ENCODE peak calls at places on chromosomes 11 and 22, in five cellular contexts. One of them, this sample, is unnamed.

GRCh38 chr22:41247703-41248102 is 7.0 kb upstream of the CHADL start:
- DNase-seq in body of pancreas: no peak
- DNase-seq in CD4-positive, alpha-beta T cell: no peak
- DNase-seq in psoas muscle: no peak
- DNase-seq in CD8-positive, alpha-beta T cell: no peak
- DNase-seq in this sample: no peak

GRCh38 chr22:23608583-23608982 is 23.5 kb downstream of the DRICH1 start:
- DNase-seq in CD4-positive, alpha-beta T cell: no peak
- DNase-seq in psoas muscle: no peak
- DNase-seq in CD8-positive, alpha-beta T cell: no peak
- DNase-seq in body of pancreas: no peak
- DNase-seq in this sample: no peak

GRCh38 chr22:23225724-23226496 is 45.6 kb downstream of the BCR start:
- DNase-seq in CD8-positive, alpha-beta T cell: no peak
- DNase-seq in body of pancreas: no peak
- DNase-seq in CD4-positive, alpha-beta T cell: peak
- DNase-seq in psoas muscle: no peak
- DNase-seq in this sample: no peak

GRCh38 chr11:17221968-17222367 is 14.2 kb upstream of the PIK3C2A start:
- DNase-seq in CD4-positive, alpha-beta T cell: no peak
- DNase-seq in body of pancreas: no peak
- DNase-seq in psoas muscle: no peak
- DNase-seq in CD8-positive, alpha-beta T cell: no peak
- DNase-seq in this sample: no peak

GRCh38 chr11:876550-876949 is 33.9 kb downstream of the TSPAN4 start:
- DNase-seq in psoas muscle: peak
- DNase-seq in body of pancreas: peak
- DNase-seq in CD8-positive, alpha-beta T cell: no peak
- DNase-seq in CD4-positive, alpha-beta T cell: no peak
- DNase-seq in this sample: no peak

GRCh38 chr11:69218946-69219720 is 63.4 kb downstream of the SMIM38 start:
- DNase-seq in body of pancreas: peak
- DNase-seq in CD4-positive, alpha-beta T cell: no peak
- DNase-seq in CD8-positive, alpha-beta T cell: no peak
- DNase-seq in psoas muscle: no peak
- DNase-seq in this sample: no peak

GRCh38 chr11:59891781-59892181 is 13.2 kb downstream of the OOSP3 start:
- DNase-seq in CD4-positive, alpha-beta T cell: no peak
- DNase-seq in CD8-positive, alpha-beta T cell: no peak
- DNase-seq in body of pancreas: no peak
- DNase-seq in psoas muscle: no peak
- DNase-seq in this sample: no peak

GRCh38 chr11:6259638-6260019 is at the start of gene CCKBR:
- DNase-seq in body of pancreas: peak
- DNase-seq in psoas muscle: no peak
- DNase-seq in CD8-positive, alpha-beta T cell: no peak
- DNase-seq in CD4-positive, alpha-beta T cell: no peak
- DNase-seq in this sample: no peak

GRCh38 chr11:129705341-129705740 is 110.3 kb upstream of the TMEM45B start:
- DNase-seq in CD4-positive, alpha-beta T cell: no peak
- DNase-seq in psoas muscle: no peak
- DNase-seq in CD8-positive, alpha-beta T cell: no peak
- DNase-seq in body of pancreas: no peak
- DNase-seq in this sample: no peak

GRCh38 chr22:44158766-44159165 is 22.0 kb upstream of the PARVG start:
- DNase-seq in CD4-positive, alpha-beta T cell: no peak
- DNase-seq in psoas muscle: peak
- DNase-seq in body of pancreas: no peak
- DNase-seq in CD8-positive, alpha-beta T cell: no peak
- DNase-seq in this sample: no peak

GRCh38 chr11:63277345-63277943 is 34.0 kb upstream of the SLC22A25 start:
- DNase-seq in psoas muscle: no peak
- DNase-seq in CD8-positive, alpha-beta T cell: no peak
- DNase-seq in body of pancreas: no peak
- DNase-seq in CD4-positive, alpha-beta T cell: no peak
- DNase-seq in this sample: no peak

GRCh38 chr11:63273685-63274084 is 30.3 kb upstream of the SLC22A25 start:
- DNase-seq in CD8-positive, alpha-beta T cell: no peak
- DNase-seq in psoas muscle: no peak
- DNase-seq in CD4-positive, alpha-beta T cell: no peak
- DNase-seq in body of pancreas: no peak
- DNase-seq in this sample: no peak

GRCh38 chr11:63274776-63275175 is 31.4 kb upstream of the SLC22A25 start:
- DNase-seq in CD4-positive, alpha-beta T cell: no peak
- DNase-seq in psoas muscle: no peak
- DNase-seq in CD8-positive, alpha-beta T cell: no peak
- DNase-seq in body of pancreas: no peak
- DNase-seq in this sample: no peak
- TF ChIP-seq CTCF in CD4-positive, alpha-beta T cell: no peak
- TF ChIP-seq CTCF in psoas muscle: no peak
- TF ChIP-seq CTCF in CD8-positive, alpha-beta T cell: no peak
- TF ChIP-seq CTCF in body of pancreas: no peak
- TF ChIP-seq CTCF in this sample: no peak

GRCh38 chr11:96241351-96241841 is 101.6 kb downstream of the MAML2 start:
- DNase-seq in CD4-positive, alpha-beta T cell: no peak
- DNase-seq in CD8-positive, alpha-beta T cell: no peak
- DNase-seq in psoas muscle: no peak
- DNase-seq in body of pancreas: no peak
- DNase-seq in this sample: no peak
- TF ChIP-seq CTCF in CD4-positive, alpha-beta T cell: no peak
- TF ChIP-seq CTCF in CD8-positive, alpha-beta T cell: peak
- TF ChIP-seq CTCF in psoas muscle: no peak
- TF ChIP-seq CTCF in body of pancreas: no peak
- TF ChIP-seq CTCF in this sample: no peak

DNA sequence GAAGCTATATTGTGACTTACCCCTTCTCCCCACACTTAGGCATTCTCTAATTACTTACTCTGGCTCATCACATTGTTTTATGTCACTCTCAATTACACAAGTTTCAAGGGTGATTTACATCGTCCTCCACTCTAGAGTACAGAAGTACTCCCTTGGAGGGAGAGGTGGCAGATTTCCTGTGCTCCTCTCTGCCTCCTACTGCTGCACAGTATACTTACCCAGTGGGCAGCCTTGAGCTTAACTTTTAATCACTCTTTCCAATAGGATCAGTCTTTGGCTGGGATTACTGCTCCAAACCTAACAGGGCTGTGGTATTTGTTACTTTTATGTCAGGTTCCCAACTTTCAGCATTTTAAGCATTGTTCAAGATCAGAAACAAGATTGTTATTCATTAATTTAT is 211.5 kb downstream of the AASDHPPT start:
- DNase-seq in CD8-positive, alpha-beta T cell: no peak
- DNase-seq in CD4-positive, alpha-beta T cell: no peak
- DNase-seq in psoas muscle: no peak
- DNase-seq in body of pancreas: no peak
- DNase-seq in this sample: no peak
- TF ChIP-seq CTCF in CD8-positive, alpha-beta T cell: no peak
- TF ChIP-seq CTCF in CD4-positive, alpha-beta T cell: no peak
- TF ChIP-seq CTCF in psoas muscle: no peak
- TF ChIP-seq CTCF in body of pancreas: no peak
- TF ChIP-seq CTCF in this sample: no peak

GRCh38 chr11:66548041-66548440 is 1.3 kb downstream of the ACTN3 start:
- DNase-seq in CD4-positive, alpha-beta T cell: no peak
- DNase-seq in psoas muscle: peak
- DNase-seq in body of pancreas: no peak
- DNase-seq in CD8-positive, alpha-beta T cell: no peak
- DNase-seq in this sample: no peak

GRCh38 chr11:66547662-66548009 is 933 bp downstream of the ACTN3 start:
- DNase-seq in psoas muscle: no peak
- DNase-seq in CD4-positive, alpha-beta T cell: no peak
- DNase-seq in body of pancreas: no peak
- DNase-seq in CD8-positive, alpha-beta T cell: no peak
- DNase-seq in this sample: no peak

GRCh38 chr11:66549696-66550095 is 3.0 kb downstream of the ACTN3 start:
- DNase-seq in CD4-positive, alpha-beta T cell: no peak
- DNase-seq in body of pancreas: no peak
- DNase-seq in psoas muscle: no peak
- DNase-seq in CD8-positive, alpha-beta T cell: no peak
- DNase-seq in this sample: no peak

GRCh38 chr11:66550887-66551286 is 4.2 kb downstream of the ACTN3 start:
- DNase-seq in body of pancreas: no peak
- DNase-seq in CD8-positive, alpha-beta T cell: no peak
- DNase-seq in psoas muscle: no peak
- DNase-seq in CD4-positive, alpha-beta T cell: no peak
- DNase-seq in this sample: no peak

DNA sequence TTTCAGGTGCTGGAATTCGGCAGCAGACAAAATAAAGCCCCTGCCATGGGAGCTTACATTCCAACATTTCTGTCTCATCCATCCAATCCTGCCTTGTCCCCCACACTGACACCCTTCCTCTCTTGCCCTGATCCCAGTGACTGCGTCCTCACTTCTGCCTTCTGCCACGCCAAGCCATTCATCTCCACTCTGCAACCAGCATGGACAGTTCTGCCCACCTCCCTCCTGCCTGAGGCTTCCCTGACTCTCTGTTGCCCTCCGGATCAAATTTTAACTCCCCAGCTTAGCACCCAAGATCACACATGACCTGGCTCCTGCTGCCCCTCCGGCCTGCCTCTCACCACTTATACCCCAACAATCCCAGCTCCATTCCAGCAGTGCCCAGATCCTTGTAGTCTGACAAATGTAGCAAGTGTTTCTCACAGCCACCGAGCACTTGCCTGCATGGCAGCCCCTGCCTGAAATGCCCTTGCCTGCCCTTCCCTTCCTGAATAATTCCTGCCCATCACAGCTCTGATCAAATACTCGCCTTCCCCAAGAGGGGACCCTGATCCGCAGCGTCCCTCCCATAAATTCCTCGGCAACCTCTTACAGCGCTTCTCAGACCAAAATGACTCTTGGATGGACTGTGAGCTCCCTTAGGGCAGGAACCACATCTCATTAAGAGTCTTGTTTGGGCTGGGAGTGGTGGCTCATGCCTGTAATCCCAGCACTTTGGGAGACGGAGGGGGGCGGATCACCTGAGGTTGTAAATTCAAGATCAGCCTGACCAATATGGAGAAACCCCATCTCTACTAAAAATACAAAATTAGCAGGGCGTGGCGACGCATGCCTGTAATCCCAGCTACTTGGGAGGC is 2.3 kb downstream of the ACTN3 start:
- DNase-seq in CD4-positive, alpha-beta T cell: no peak
- DNase-seq in CD8-positive, alpha-beta T cell: no peak
- DNase-seq in psoas muscle: no peak
- DNase-seq in body of pancreas: no peak
- DNase-seq in this sample: no peak
- TF ChIP-seq CTCF in CD4-positive, alpha-beta T cell: no peak
- TF ChIP-seq CTCF in CD8-positive, alpha-beta T cell: no peak
- TF ChIP-seq CTCF in psoas muscle: no peak
- TF ChIP-seq CTCF in body of pancreas: no peak
- TF ChIP-seq CTCF in this sample: no peak

GRCh38 chr11:134271978-134272377 is 4.2 kb upstream of the GLB1L3 start:
- DNase-seq in psoas muscle: no peak
- DNase-seq in CD8-positive, alpha-beta T cell: no peak
- DNase-seq in body of pancreas: no peak
- DNase-seq in CD4-positive, alpha-beta T cell: no peak
- DNase-seq in this sample: no peak

GRCh38 chr11:134275188-134275533 is 1.0 kb upstream of the GLB1L3 start:
- DNase-seq in psoas muscle: no peak
- DNase-seq in body of pancreas: no peak
- DNase-seq in CD8-positive, alpha-beta T cell: no peak
- DNase-seq in CD4-positive, alpha-beta T cell: no peak
- DNase-seq in this sample: no peak

GRCh38 chr11:134272381-134273316 is 3.5 kb upstream of the GLB1L3 start:
- DNase-seq in CD8-positive, alpha-beta T cell: no peak
- DNase-seq in CD4-positive, alpha-beta T cell: no peak
- DNase-seq in body of pancreas: no peak
- DNase-seq in psoas muscle: no peak
- DNase-seq in this sample: no peak

GRCh38 chr11:134275534-134276395 is at the start of gene GLB1L3:
- DNase-seq in psoas muscle: peak
- DNase-seq in CD4-positive, alpha-beta T cell: peak
- DNase-seq in body of pancreas: peak
- DNase-seq in CD8-positive, alpha-beta T cell: peak
- DNase-seq in this sample: no peak

GRCh38 chr11:134273317-134273712 is 2.9 kb upstream of the GLB1L3 start:
- DNase-seq in CD4-positive, alpha-beta T cell: no peak
- DNase-seq in CD8-positive, alpha-beta T cell: no peak
- DNase-seq in body of pancreas: no peak
- DNase-seq in psoas muscle: no peak
- DNase-seq in this sample: no peak
- TF ChIP-seq CTCF in CD4-positive, alpha-beta T cell: no peak
- TF ChIP-seq CTCF in CD8-positive, alpha-beta T cell: no peak
- TF ChIP-seq CTCF in body of pancreas: no peak
- TF ChIP-seq CTCF in psoas muscle: no peak
- TF ChIP-seq CTCF in this sample: no peak

GRCh38 chr22:50456466-50457234 is 18.2 kb downstream of the SBF1 start:
- DNase-seq in body of pancreas: no peak
- DNase-seq in CD4-positive, alpha-beta T cell: no peak
- DNase-seq in CD8-positive, alpha-beta T cell: no peak
- DNase-seq in psoas muscle: no peak
- DNase-seq in this sample: no peak
- TF ChIP-seq CTCF in body of pancreas: no peak
- TF ChIP-seq CTCF in CD4-positive, alpha-beta T cell: no peak
- TF ChIP-seq CTCF in CD8-positive, alpha-beta T cell: no peak
- TF ChIP-seq CTCF in psoas muscle: no peak
- TF ChIP-seq CTCF in this sample: no peak

DNA sequence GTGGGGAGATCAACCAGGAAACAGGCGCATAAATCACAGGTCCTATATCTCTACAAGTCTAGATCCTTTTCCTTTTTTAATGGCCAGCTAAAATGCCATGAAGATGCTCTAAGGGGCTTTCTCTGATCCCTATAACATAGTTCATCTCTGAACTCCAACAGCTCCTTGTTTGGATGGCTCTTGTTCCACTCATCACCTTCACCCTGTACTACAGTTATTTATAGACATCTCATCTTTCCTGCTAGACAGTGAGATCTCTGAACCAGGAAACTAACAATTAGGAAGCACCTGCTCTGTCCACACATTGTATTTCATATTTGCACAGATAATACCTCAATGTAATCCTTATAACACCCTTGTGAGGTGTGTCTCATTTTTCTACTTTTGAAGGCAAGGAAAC is 31.6 kb downstream of the KCNA4 start:
- DNase-seq in psoas muscle: no peak
- DNase-seq in CD8-positive, alpha-beta T cell: no peak
- DNase-seq in body of pancreas: no peak
- DNase-seq in CD4-positive, alpha-beta T cell: no peak
- DNase-seq in this sample: no peak
- TF ChIP-seq CTCF in psoas muscle: no peak
- TF ChIP-seq CTCF in CD8-positive, alpha-beta T cell: no peak
- TF ChIP-seq CTCF in body of pancreas: no peak
- TF ChIP-seq CTCF in CD4-positive, alpha-beta T cell: no peak
- TF ChIP-seq CTCF in this sample: no peak

DNA sequence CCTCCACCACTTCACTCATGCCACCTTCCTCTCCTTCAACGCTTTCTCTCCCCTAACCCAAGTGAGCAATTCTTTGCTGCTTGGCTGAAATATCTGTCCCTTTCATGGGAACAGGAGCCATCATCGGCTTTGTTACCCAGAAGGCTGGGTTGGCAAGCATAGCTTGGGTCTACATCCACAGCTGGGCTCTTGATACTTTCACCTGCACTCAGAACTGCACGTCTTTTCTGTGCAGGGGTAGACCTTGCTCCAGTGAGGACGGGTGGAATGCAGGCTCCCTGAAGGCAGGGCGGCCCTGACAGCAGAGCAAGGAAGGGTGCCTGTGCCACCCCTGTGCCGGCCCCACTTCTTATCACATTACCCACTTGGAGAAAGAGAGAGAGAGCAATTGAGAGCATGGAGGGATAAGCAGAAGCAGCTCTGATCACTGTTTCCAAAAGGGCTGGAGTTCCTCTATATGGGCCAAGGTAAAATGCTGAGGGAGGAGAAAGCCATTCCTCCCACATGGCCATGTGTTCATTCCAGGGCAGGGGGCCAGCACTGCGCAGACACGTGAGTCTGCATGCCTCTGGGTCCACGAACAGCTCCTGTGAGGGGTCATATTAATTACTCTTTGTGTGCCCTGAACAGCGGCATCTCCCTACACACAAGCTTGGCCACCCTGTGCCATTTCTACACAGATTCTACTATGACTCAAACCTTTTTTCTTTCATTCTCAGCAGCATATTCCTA is 181.8 kb downstream of the BUD13 start:
- DNase-seq in CD4-positive, alpha-beta T cell: no peak
- DNase-seq in body of pancreas: no peak
- DNase-seq in psoas muscle: no peak
- DNase-seq in CD8-positive, alpha-beta T cell: no peak
- DNase-seq in this sample: no peak
- TF ChIP-seq CTCF in CD4-positive, alpha-beta T cell: no peak
- TF ChIP-seq CTCF in body of pancreas: no peak
- TF ChIP-seq CTCF in psoas muscle: no peak
- TF ChIP-seq CTCF in CD8-positive, alpha-beta T cell: no peak
- TF ChIP-seq CTCF in this sample: no peak